ENCODE peak calls at places on chromosome 21, in four cellular contexts. Z is left cardiac atrium; W is M059J; M is stimulated activated CD8-positive, alpha-beta memory T cell treated with anti-CD3 and anti-CD28 coated beads, Interleukin-4, amount 100 ng/mL, for 4 hours. K is an unnamed sample.

GRCh38 chr21:38256599-38257302 is at the start of gene KCNJ15:
- DNase-seq in Z (no peak), W (no peak), M (no peak), K (no peak)

GRCh38 chr21:34639250-34639649 is 24.3 kb upstream of the RCAN1 start:
- DNase-seq in Z (no peak), W (no peak), M (no peak), K (no peak)

GRCh38 chr21:31337991-31338891 is 5.8 kb downstream of the TIAM1 start:
- DNase-seq in Z (no peak), W (no peak), M (no peak), K (no peak)

GRCh38 chr21:45525910-45526306 is 16.3 kb downstream of the SLC19A1 start:
- DNase-seq in Z (peak; percentile 11), W (no peak), M (no peak), K (no peak)

GRCh38 chr21:42455196-42455595 is 40.8 kb downstream of the RSPH1 start:
- DNase-seq in Z (no peak), W (no peak), M (no peak), K (no peak)

GRCh38 chr21:31310750-31311149 is 33.3 kb downstream of the TIAM1 start:
- DNase-seq in Z (no peak), W (no peak), M (no peak), K (no peak)

GRCh38 chr21:31923756-31924155 is 50.9 kb downstream of the HUNK start:
- DNase-seq in Z (no peak), W (no peak), M (no peak), K (no peak)

GRCh38 chr21:44592446-44593365 is at the start of gene KRTAP10-6:
- DNase-seq in Z (no peak), W (no peak), M (no peak), K (no peak)

GRCh38 chr21:44666401-44667320 is at the start of gene KRTAP12-2:
- DNase-seq in Z (peak; percentile 61), W (peak; percentile 34), M (no peak), K (no peak)

GRCh38 chr21:38136201-38136600 is 120.6 kb upstream of the KCNJ15 start:
- DNase-seq in Z (no peak), W (peak; percentile 71), M (no peak), K (no peak)

GRCh38 chr21:29638761-29639327 is 301.0 kb downstream of the GRIK1 start:
- DNase-seq in Z (no peak), W (no peak), M (no peak), K (no peak)

GRCh38 chr21:31668651-31669491 is 9.4 kb downstream of the SOD1 start:
- DNase-seq in Z (no peak), W (no peak), M (no peak), K (no peak)

GRCh38 chr21:40615503-40616376 is 231.2 kb downstream of the DSCAM start:
- DNase-seq in Z (no peak), W (no peak), M (no peak), K (no peak)

GRCh38 chr21:45433301-45433700 is 28.3 kb downstream of the COL18A1 start:
- DNase-seq in Z (no peak), W (no peak), M (no peak), K (no peak)

GRCh38 chr21:27269646-27270045 is 302.8 kb upstream of the ADAMTS5 start:
- DNase-seq in Z (no peak), W (peak; percentile 88), M (no peak), K (no peak)

GRCh38 chr21:43917515-43918384 is 52.7 kb downstream of the AGPAT3 start:
- DNase-seq in Z (no peak), W (no peak), M (no peak), K (no peak)

GRCh38 chr21:27802816-27803475 is 836.1 kb upstream of the ADAMTS5 start:
- DNase-seq in Z (no peak), W (peak; percentile 56), M (no peak), K (no peak)

GRCh38 chr21:16419188-16419874 is 689.5 kb downstream of the USP25 start:
- DNase-seq in Z (peak; percentile 90), W (peak; percentile 97), M (no peak), K (no peak)

GRCh38 chr21:45921917-45922316 is 59.7 kb upstream of the COL6A1 start:
- DNase-seq in Z (no peak), W (no peak), M (no peak), K (no peak)

GRCh38 chr21:38306407-38306806 is 49.6 kb downstream of the KCNJ15 start:
- DNase-seq in Z (no peak), W (peak; percentile 90), M (no peak), K (no peak)

GRCh38 chr21:29379517-29380054 is 80.9 kb downstream of the BACH1 start:
- DNase-seq in Z (no peak), W (no peak), M (no peak), K (no peak)

GRCh38 chr21:45994738-45995685 is 13.4 kb downstream of the COL6A1 start:
- DNase-seq in Z (peak; percentile 22), W (no peak), M (no peak), K (no peak)

GRCh38 chr21:36709030-36709867 is 10.3 kb downstream of the SIM2 start:
- DNase-seq in Z (no peak), W (no peak), M (no peak), K (no peak)

GRCh38 chr21:42652527-42653491 is 612 bp upstream of the PDE9A start:
- DNase-seq in Z (peak; percentile 60), W (peak; percentile 78), M (no peak), K (no peak)

GRCh38 chr21:43269461-43269860 is 100.7 kb downstream of the CRYAA start:
- DNase-seq in Z (peak; percentile 20), W (no peak), M (no peak), K (no peak)

GRCh38 chr21:24727803-24728425 is 879.4 kb downstream of the MRPL39 start:
- DNase-seq in Z (no peak), W (no peak), M (no peak), K (no peak)